ENCODE peak calls at places on chromosome 5, in eight cellular contexts. E is A549; H is GM12892; P is KBM-7; X is left lobe of liver; R is stimulated activated CD8-positive, alpha-beta memory T cell treated with anti-CD3 and anti-CD28 coated beads, Interleukin-7, amount 100 ng/mL, for 24 hours; K is activated naive CD8-positive, alpha-beta T cell treated with anti-CD3 and anti-CD28 coated beads, Interleukin-2, amount 50 U/mL, for 24 hours; Q is WTC11. Y is an unnamed sample.

GRCh38 chr5:139415221-139415861 is 11.5 kb upstream of the SPATA24 start:
- DNase-seq in E (no peak), H (no peak), P (no peak), X (no peak), R (no peak), K (peak; percentile 40), Q (no peak), Y (peak; percentile 32)

GRCh38 chr5:150438873-150439546 is 10.5 kb downstream of the RPS14 start:
- DNase-seq in E (peak; percentile 83), H (no peak), P (peak; percentile 45), X (no peak), R (no peak), K (no peak), Q (peak; percentile 75), Y (no peak)

GRCh38 chr5:148179234-148179824 is 11.0 kb downstream of the SPINK14 start:
- DNase-seq in E (no peak), H (no peak), P (peak; percentile 38), X (no peak), R (no peak), K (no peak), Q (no peak), Y (no peak)

GRCh38 chr5:111385970-111386831 is 126.1 kb downstream of the STARD4 start:
- DNase-seq in E (no peak), H (no peak), P (no peak), X (no peak), R (no peak), K (no peak), Q (no peak), Y (peak; percentile 81)

GRCh38 chr5:135394095-135394494 is 4.9 kb downstream of the MACROH2A1 start:
- DNase-seq in E (no peak), H (no peak), P (no peak), X (no peak), R (no peak), K (no peak), Q (no peak), Y (no peak)

GRCh38 chr5:37554938-37555337 is 175.8 kb downstream of the WDR70 start:
- DNase-seq in E (no peak), H (no peak), P (peak; percentile 63), X (no peak), R (no peak), K (no peak), Q (no peak), Y (no peak)

GRCh38 chr5:10009802-10010201 is 239.9 kb downstream of the ATPSCKMT start:
- DNase-seq in E (no peak), H (no peak), P (no peak), X (no peak), R (no peak), K (no peak), Q (no peak), Y (no peak)

GRCh38 chr5:147482426-147483196 is 27.3 kb downstream of the DPYSL3 start:
- DNase-seq in E (no peak), H (no peak), P (no peak), X (no peak), R (no peak), K (no peak), Q (no peak), Y (no peak)

GRCh38 chr5:80653497-80653896 is 955 bp upstream of the MSH3 start:
- DNase-seq in E (no peak), H (no peak), P (peak; percentile 23), X (no peak), R (no peak), K (no peak), Q (no peak), Y (no peak)

GRCh38 chr5:116626272-116626723 is 51.7 kb upstream of the SEMA6A start:
- DNase-seq in E (no peak), H (no peak), P (peak; percentile 28), X (peak; percentile 72), R (no peak), K (no peak), Q (no peak), Y (peak; percentile 57)

Y was measured in cerebellar nuclear complex.